ENCODE peak calls at places on chromosomes 1 and 21, in nine cellular contexts. F, K, L, I, H, G, V, E and D are unnamed samples.

GRCh38 chr1:69573911-69574310 is 6.2 kb downstream of the LRRC7 start:
- DNase-seq in F (no peak), K (no peak), L (no peak), I (no peak), H (no peak), G (no peak), V (no peak), E (no peak), D (no peak)

GRCh38 chr1:26278835-26279597 is 870 bp upstream of the SH3BGRL3 start:
- DNase-seq in F (no peak), K (no peak), L (no peak), I (peak; percentile 6), H (peak; percentile 94), G (no peak), V (peak; percentile 76), E (no peak), D (no peak)

GRCh38 chr1:31944205-31945089 is 6.3 kb upstream of the PTP4A2 start:
- DNase-seq in F (peak; percentile 77), K (peak; percentile 97), L (peak; percentile 73), I (peak; percentile 88), H (peak; percentile 62), G (no peak), V (peak; percentile 96), E (peak; percentile 54), D (no peak)

GRCh38 chr1:201319631-201320030 is 36.3 kb downstream of the PKP1 start:
- DNase-seq in F (no peak), K (peak; percentile 73), L (no peak), I (no peak), H (no peak), G (no peak), V (peak; percentile 5), E (no peak), D (no peak)

GRCh38 chr1:180232521-180233043 is 2.5 kb downstream of the LHX4 start:
- DNase-seq in F (no peak), K (peak; percentile 40), L (no peak), I (no peak), H (no peak), G (no peak), V (no peak), E (no peak), D (no peak)

GRCh38 chr1:30947212-30947611 is 38.7 kb upstream of the SDC3 start:
- DNase-seq in F (no peak), K (no peak), L (no peak), I (no peak), H (no peak), G (no peak), V (no peak), E (no peak), D (no peak)

GRCh38 chr21:26499475-26499874 is 73.6 kb downstream of the CYYR1 start:
- DNase-seq in F (no peak), K (no peak), L (no peak), I (no peak), H (no peak), G (no peak), V (no peak), E (no peak), D (no peak)

GRCh38 chr1:3473381-3473844 is 18.9 kb downstream of the ARHGEF16 start:
- DNase-seq in F (no peak), K (no peak), L (no peak), I (no peak), H (peak; percentile 91), G (no peak), V (no peak), E (no peak), D (no peak)

GRCh38 chr1:33029921-33030320 is 6.8 kb downstream of the AK2 start:
- DNase-seq in F (no peak), K (no peak), L (no peak), I (no peak), H (no peak), G (no peak), V (no peak), E (no peak), D (no peak)